ENCODE peak calls at places on chromosomes 6 and 20, in eight cellular contexts. R is H1, V is H9, O is A549, J is neuronal stem cell, Y is neural progenitor cell, B is mesendoderm, I is fibroblast of lung. A is an unnamed sample.
A peak's percentile ranks its signal among the peaks of the same experiment; 100 is the strongest.

GRCh38 chr6:170271771-170272314 is 19.0 kb downstream of the DLL1 start:
- DNase-seq in B (no peak), V (no peak), J (no peak), R (no peak), Y (no peak), I (no peak), O (no peak), A (peak; percentile 94)

GRCh38 chr20:17622851-17623508 is 53.1 kb downstream of the DSTN start:
- DNase-seq in V (no peak), Y (no peak), R (no peak), I (no peak), B (no peak), O (no peak), J (no peak), A (no peak)

GRCh38 chr6:117448732-117449131 is 23.0 kb upstream of the ROS1 start:
- DNase-seq in B (no peak), O (peak; percentile 31), V (no peak), I (peak; percentile 89), R (no peak), J (no peak), Y (no peak), A (no peak)

GRCh38 chr20:56994006-56994405 is 272.4 kb downstream of the BMP7 start:
- DNase-seq in B (no peak), V (no peak), I (no peak), Y (no peak), J (no peak), O (no peak), R (no peak), A (no peak)

GRCh38 chr6:16130932-16131387 is 2.1 kb downstream of the MYLIP start:
- DNase-seq in I (peak; percentile 87), Y (peak; percentile 54), O (peak; percentile 21), B (peak; percentile 94), J (peak; percentile 14), V (no peak), R (no peak), A (no peak)

GRCh38 chr20:4533734-4534133 is 188.0 kb upstream of the PRND start:
- DNase-seq in Y (peak; percentile 19), I (no peak), R (no peak), O (no peak), V (no peak), J (no peak), B (no peak), A (no peak)

GRCh38 chr6:14876778-14877613 is 368.9 kb upstream of the JARID2 start:
- DNase-seq in R (no peak), V (no peak), B (peak; percentile 21), Y (no peak), O (no peak), J (no peak), I (peak; percentile 73), A (peak; percentile 19)

GRCh38 chr6:15897063-15897934 is 231.6 kb upstream of the MYLIP start:
- DNase-seq in B (peak; percentile 47), Y (no peak), R (no peak), O (no peak), V (no peak), I (peak; percentile 79), J (no peak), A (no peak)

GRCh38 chr6:167150815-167151557 is 6.8 kb downstream of the GPR31 start:
- DNase-seq in O (no peak), R (no peak), V (peak; percentile 50), J (no peak), I (no peak), B (peak; percentile 90), Y (no peak), A (no peak)

GRCh38 chr6:134706153-134706552 is 243.7 kb downstream of the ALDH8A1 start:
- DNase-seq in B (peak; percentile 97), O (no peak), I (no peak), V (peak; percentile 51), R (no peak), J (no peak), Y (peak; percentile 25), A (no peak)

GRCh38 chr6:136288566-136289326 is 900 bp downstream of the BCLAF1 start:
- DNase-seq in I (peak; percentile 91), J (peak; percentile 65), Y (peak; percentile 89), O (peak; percentile 52), B (peak; percentile 94), R (peak; percentile 68), V (peak; percentile 77), A (peak; percentile 67)

GRCh38 chr20:9081423-9081966 is 12.6 kb downstream of the PLCB4 start:
- DNase-seq in V (no peak), R (no peak), I (no peak), B (no peak), O (no peak), J (no peak), Y (no peak), A (no peak)

GRCh38 chr6:5996701-5997419 is 9.9 kb downstream of the NRN1 start:
- DNase-seq in R (peak; percentile 72), I (no peak), Y (peak; percentile 66), B (peak; percentile 28), O (no peak), V (peak; percentile 37), J (no peak), A (peak; percentile 47)

GRCh38 chr6:48141975-48142374 is 31.0 kb upstream of the PTCHD4 start:
- DNase-seq in B (no peak), R (no peak), V (no peak), J (no peak), I (no peak), O (no peak), Y (no peak), A (no peak)

GRCh38 chr6:145137425-145137824 is 597.9 kb downstream of the EPM2A start:
- DNase-seq in R (no peak), Y (no peak), O (no peak), B (peak; percentile 42), I (peak; percentile 50), V (no peak), J (no peak), A (no peak)

GRCh38 chr20:24382775-24383174 is 86.7 kb upstream of the SYNDIG1 start:
- DNase-seq in Y (no peak), I (no peak), J (no peak), R (no peak), O (no peak), B (no peak), V (peak; percentile 6), A (no peak)

GRCh38 chr6:140394141-140394540 is 1019.7 kb upstream of the CITED2 start:
- DNase-seq in O (no peak), I (peak; percentile 28), Y (no peak), V (no peak), J (no peak), B (no peak), R (no peak), A (no peak)

GRCh38 chr6:140393665-140394064 is 1019.2 kb upstream of the CITED2 start:
- DNase-seq in O (no peak), Y (no peak), B (no peak), I (peak; percentile 82), J (no peak), V (no peak), R (no peak), A (no peak)

GRCh38 chr6:140385686-140386085 is 1011.2 kb upstream of the CITED2 start:
- DNase-seq in Y (no peak), J (no peak), I (no peak), V (no peak), B (no peak), R (no peak), O (no peak), A (no peak)

GRCh38 chr6:140388141-140388802 is 1013.8 kb upstream of the CITED2 start:
- DNase-seq in Y (no peak), J (no peak), O (no peak), R (no peak), I (no peak), B (no peak), V (no peak), A (no peak)

GRCh38 chr6:140388815-140389214 is 1014.4 kb upstream of the CITED2 start:
- DNase-seq in B (no peak), R (no peak), I (no peak), J (no peak), O (no peak), V (no peak), Y (no peak), A (no peak)
- H3K4me2 ChIP-seq in B (no peak overlapping the region), R (no peak overlapping the region), I (no peak overlapping the region), J (no peak overlapping the region), O (peak overlapping the region; percentile 1), V (no peak overlapping the region), Y (no peak overlapping the region), A (no peak overlapping the region)

GRCh38 chr6:37779111-37779800 is 40.3 kb upstream of the ZFAND3 start:
- DNase-seq in Y (no peak), V (peak; percentile 36), J (no peak), R (no peak), O (no peak), I (no peak), B (no peak), A (no peak)

GRCh38 chr6:37776546-37776945 is 43.0 kb upstream of the ZFAND3 start:
- DNase-seq in B (no peak), V (peak; percentile 29), I (no peak), J (no peak), O (no peak), R (no peak), Y (no peak), A (no peak)

GRCh38 chr6:37779902-37780628 is 39.5 kb upstream of the ZFAND3 start:
- DNase-seq in J (no peak), V (peak; percentile 37), R (no peak), I (no peak), Y (peak; percentile 42), O (no peak), B (no peak), A (no peak)

GRCh38 chr6:37774028-37774680 is 45.4 kb upstream of the ZFAND3 start:
- DNase-seq in Y (no peak), I (no peak), B (no peak), O (no peak), J (no peak), R (no peak), V (no peak), A (no peak)

DNA sequence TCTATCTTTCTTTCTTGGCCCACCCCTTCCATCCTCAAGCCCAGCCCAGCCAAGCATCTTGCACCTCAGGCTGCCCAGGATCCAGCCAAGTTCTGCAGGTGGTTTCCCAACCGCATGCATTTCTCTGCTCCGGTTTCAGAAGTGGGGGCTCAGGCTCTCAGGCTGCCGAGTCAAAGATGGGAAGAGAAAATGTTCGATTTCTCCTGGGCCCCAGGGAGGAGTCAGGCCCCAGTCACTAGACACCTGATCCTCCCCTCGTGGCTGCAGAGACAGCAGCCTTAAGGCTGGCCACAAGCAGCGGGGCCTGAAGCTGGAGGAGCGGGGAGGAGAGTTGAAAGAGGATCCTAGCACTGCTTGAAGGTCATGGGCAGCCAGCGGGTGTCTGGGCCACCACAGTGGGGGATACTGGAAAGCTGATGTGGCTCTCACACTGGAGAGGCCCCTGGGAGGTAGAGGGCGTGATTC is 42.2 kb upstream of the ZFAND3 start:
- DNase-seq in B (peak; percentile 48), J (no peak), V (peak; percentile 64), O (no peak), R (peak; percentile 53), Y (no peak), I (no peak), A (no peak)
- H3K4me2 ChIP-seq in B (no peak overlapping the region), J (no peak overlapping the region), V (peak overlapping the region; percentile 12), O (no peak overlapping the region), R (peak overlapping the region; percentile 35), Y (peak overlapping the region; percentile 7), I (no peak overlapping the region), A (no peak overlapping the region)

GRCh38 chr20:53613748-53614147 is 20.1 kb upstream of the ZNF217 start:
- DNase-seq in Y (no peak), R (no peak), J (no peak), V (no peak), B (no peak), I (no peak), O (no peak), A (no peak)
- H3K4me2 ChIP-seq in Y (no peak overlapping the region), R (no peak overlapping the region), J (no peak overlapping the region), V (no peak overlapping the region), B (no peak overlapping the region), I (no peak overlapping the region), O (peak overlapping the region; percentile 13), A (no peak overlapping the region)

GRCh38 chr6:150439373-150439772 is 70.6 kb downstream of the IYD start:
- DNase-seq in B (no peak), Y (no peak), O (no peak), J (no peak), R (no peak), I (no peak), V (no peak), A (no peak)
- H3K4me2 ChIP-seq in B (no peak overlapping the region), Y (no peak overlapping the region), O (no peak overlapping the region), J (no peak overlapping the region), R (no peak overlapping the region), I (no peak overlapping the region), V (no peak overlapping the region), A (no peak overlapping the region)

A was measured in DND-41.